ENCODE peak calls at places on chromosomes 13 and 19, in four cellular contexts. A, B, I and T are unnamed samples.
A peak's percentile ranks its signal among the peaks of the same experiment; 100 is the strongest.

GRCh38 chr19:4062576-4063368 is 3.9 kb downstream of the ZBTB7A start:
- DNase-seq in B (no peak), A (no peak), I (no peak), T (no peak)

GRCh38 chr13:42102961-42103688 is 54.7 kb downstream of the DGKH start:
- DNase-seq in B (no peak), A (no peak), I (no peak), T (no peak)

GRCh38 chr19:39407644-39408391 is 1.2 kb downstream of the ZFP36 start:
- DNase-seq in A (no peak), B (no peak), I (no peak), T (no peak)

GRCh38 chr19:27776020-27776419 is 1436.9 kb downstream of the UQCRFS1 start:
- DNase-seq in A (no peak), B (peak; percentile 50), I (no peak), T (peak; percentile 50)

GRCh38 chr13:67096418-67096817 is 133.7 kb downstream of the PCDH9 start:
- DNase-seq in I (no peak), B (no peak), A (no peak), T (no peak)

GRCh38 chr19:38869836-38870607 is 8.1 kb downstream of the RINL start:
- DNase-seq in A (peak; percentile 89), I (no peak), B (no peak), T (peak; percentile 89)

GRCh38 chr13:53732664-53733063 is 704.1 kb downstream of the OLFM4 start:
- DNase-seq in A (no peak), B (no peak), I (no peak), T (no peak)

GRCh38 chr19:804419-805160 is 7.3 kb downstream of the PTBP1 start:
- DNase-seq in A (no peak), B (peak; percentile 29), I (no peak), T (no peak)

GRCh38 chr19:17156947-17157302 is 58.2 kb upstream of the USE1 start:
- DNase-seq in I (no peak), A (no peak), B (no peak), T (no peak)

GRCh38 chr13:105365831-105366230 is 1169.6 kb downstream of the EFNB2 start:
- DNase-seq in I (no peak), A (no peak), B (no peak), T (no peak)

GRCh38 chr13:110108348-110109139 is 198.4 kb downstream of the COL4A1 start:
- DNase-seq in B (no peak), A (peak; percentile 71), I (peak; percentile 51), T (peak; percentile 77)

GRCh38 chr13:72692884-72693514 is 34.4 kb downstream of the MZT1 start:
- DNase-seq in B (no peak), I (no peak), A (no peak), T (no peak)

GRCh38 chr13:72696590-72696989 is 30.8 kb downstream of the MZT1 start:
- DNase-seq in I (no peak), A (no peak), B (no peak), T (peak; percentile 1)

GRCh38 chr13:72698164-72698563 is 29.3 kb downstream of the MZT1 start:
- DNase-seq in A (no peak), I (no peak), B (no peak), T (no peak)

GRCh38 chr13:72694314-72694713 is 33.1 kb downstream of the MZT1 start:
- DNase-seq in B (no peak), I (no peak), A (no peak), T (no peak)

DNA sequence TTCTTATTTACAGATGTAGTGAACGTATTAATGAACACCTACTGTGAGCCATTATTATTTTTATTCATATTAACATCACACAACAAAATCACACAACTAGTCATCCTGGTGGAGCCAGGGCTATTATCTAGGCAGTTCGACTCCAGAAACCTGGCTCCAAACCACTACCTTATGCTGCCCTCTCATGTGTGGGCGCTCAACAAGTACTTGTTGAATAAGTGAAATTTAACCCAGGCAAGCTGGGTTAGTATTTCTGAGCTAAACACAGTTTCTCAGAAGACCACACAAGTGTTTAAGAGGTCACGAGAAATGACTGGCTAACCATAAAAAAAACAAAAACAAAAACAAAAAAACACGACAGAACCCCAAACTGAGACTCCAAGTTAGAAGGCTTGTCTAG is 33.6 kb downstream of the MZT1 start:
- DNase-seq in A (no peak), I (no peak), B (no peak), T (no peak)
- TF ChIP-seq HMGXB4 in A (no peak), I (no peak), B (no peak), T (no peak)

GRCh38 chr13:32528358-32528757 is 10.2 kb downstream of the N4BP2L2 start:
- DNase-seq in I (no peak), A (no peak), B (no peak), T (no peak)
- TF ChIP-seq HMGXB4 in I (no peak), A (no peak), B (no peak), T (no peak)

GRCh38 chr19:11659612-11660011 is 62.3 kb downstream of the ZNF627 start:
- DNase-seq in I (peak; percentile 15), A (no peak), B (peak; percentile 47), T (no peak)
- TF ChIP-seq HMGXB4 in I (no peak), A (no peak), B (no peak), T (no peak)

GRCh38 chr13:80134360-80134759 is 206.6 kb downstream of the SPRY2 start:
- DNase-seq in I (no peak), A (no peak), B (no peak), T (no peak)

GRCh38 chr13:80133631-80134083 is 207.3 kb downstream of the SPRY2 start:
- DNase-seq in I (no peak), A (no peak), B (no peak), T (no peak)

GRCh38 chr13:80132741-80133601 is 208.0 kb downstream of the SPRY2 start:
- DNase-seq in A (no peak), B (no peak), I (peak; percentile 0), T (peak; percentile 21)

GRCh38 chr13:80126382-80127068 is 214.4 kb downstream of the SPRY2 start:
- DNase-seq in I (no peak), A (no peak), B (no peak), T (no peak)

GRCh38 chr13:80131204-80131603 is 209.7 kb downstream of the SPRY2 start:
- DNase-seq in A (peak; percentile 31), I (no peak), B (no peak), T (peak; percentile 49)
- TF ChIP-seq HMGXB4 in A (no peak), I (no peak), B (no peak), T (no peak)

DNA sequence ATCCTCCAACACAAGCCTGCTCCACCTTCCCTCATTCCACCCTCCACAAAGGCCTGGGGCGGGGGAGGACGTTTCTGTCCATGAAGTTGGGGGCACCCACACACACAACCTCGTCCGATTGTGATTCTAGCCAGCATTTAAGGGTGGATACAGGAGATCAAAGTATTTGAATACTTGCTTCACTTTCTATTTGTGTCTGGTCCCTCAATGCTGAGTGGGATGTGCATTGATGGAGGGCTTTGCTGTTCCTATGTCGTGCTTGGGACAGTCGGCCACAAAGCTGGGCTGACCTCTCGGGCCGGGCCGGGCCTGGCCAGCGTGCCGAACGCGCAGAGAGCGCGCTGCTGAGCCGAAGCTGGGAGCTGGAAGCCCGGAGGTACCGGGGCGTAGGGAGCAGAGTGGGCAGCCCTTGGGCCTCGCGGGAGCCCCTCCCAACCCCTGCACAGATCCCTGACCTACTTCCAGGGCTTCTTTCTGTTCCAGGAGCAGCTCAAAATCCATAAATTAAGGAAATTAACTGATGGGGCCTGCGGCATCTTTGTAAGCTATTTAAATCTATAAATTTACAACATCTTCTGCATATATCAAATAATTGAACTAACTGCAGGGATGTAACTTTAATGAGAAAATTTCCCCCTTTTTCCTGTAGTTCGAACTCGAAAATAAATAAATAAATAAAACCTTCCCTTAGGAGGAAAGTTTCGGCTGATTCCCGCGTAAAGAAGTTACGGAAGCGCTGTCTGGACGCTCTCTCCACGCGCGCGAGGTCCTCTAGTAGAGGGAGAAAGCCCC is 1.9 kb upstream of the KCTD15 start:
- DNase-seq in I (no peak), B (no peak), A (peak; percentile 54), T (no peak)
- TF ChIP-seq HMGXB4 in I (no peak), B (no peak), A (no peak), T (no peak)

DNA sequence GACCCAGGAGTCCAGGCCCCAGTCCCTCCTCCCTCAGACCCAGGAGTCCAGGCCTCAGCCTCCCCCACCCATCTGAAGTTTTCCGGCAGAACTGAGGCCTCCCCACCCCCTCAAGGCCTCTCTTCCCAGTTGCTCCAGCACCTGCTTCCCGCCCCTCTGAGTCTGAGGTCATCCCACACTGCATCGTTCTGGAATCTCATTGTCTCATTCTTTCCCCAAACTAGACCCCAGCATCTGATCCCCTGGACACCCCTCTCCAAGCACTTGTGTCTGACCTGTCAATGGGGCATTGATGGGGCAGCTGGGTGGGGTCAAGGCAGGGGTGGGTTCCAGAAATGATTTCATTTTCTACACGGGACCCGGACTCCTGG is 793 bp upstream of the SBK2 start:
- DNase-seq in I (no peak), A (no peak), B (peak; percentile 13), T (peak; percentile 53)
- TF ChIP-seq HMGXB4 in I (no peak), A (no peak), B (no peak), T (no peak)